ENCODE peak calls at places on chromosomes 6 and 20, in seven cellular contexts. T is kidney epithelial cell, V is lower lobe of right lung, P is heart left ventricle, Q is fibroblast of pulmonary artery, A is cardiac muscle cell, I is kidney. O is an unnamed sample.

GRCh38 chr6:85360794-85361642 is 88.9 kb upstream of the NT5E start:
- DNase-seq in Q (peak), A (peak), P (no peak), V (no peak), T (peak), I (no peak), O (no peak)

GRCh38 chr6:107113460-107114212 is 1.7 kb downstream of the BEND3 start:
- DNase-seq in A (no peak), P (no peak), V (no peak), T (no peak), Q (no peak), I (no peak), O (no peak)

GRCh38 chr6:137475103-137475502 is 19.1 kb downstream of the OLIG3 start:
- DNase-seq in P (no peak), V (no peak), Q (no peak), A (no peak), I (no peak), T (no peak), O (no peak)

GRCh38 chr20:1632228-1632577 is 12.4 kb upstream of the SIRPB1 start:
- DNase-seq in V (no peak), Q (no peak), P (no peak), A (no peak), I (no peak), T (no peak), O (no peak)

GRCh38 chr6:8215631-8216030 is 113.3 kb upstream of the EEF1E1 start:
- DNase-seq in V (no peak), A (peak), P (no peak), I (no peak), Q (peak), T (peak), O (no peak)

GRCh38 chr6:162468326-162468725 is 259.2 kb downstream of the PRKN start:
- DNase-seq in I (no peak), T (no peak), Q (peak), A (peak), P (no peak), V (no peak), O (no peak)

GRCh38 chr20:44805991-44806729 is 4.2 kb downstream of the RIMS4 start:
- DNase-seq in Q (peak), P (no peak), V (peak), A (peak), T (no peak), I (no peak), O (no peak)

GRCh38 chr6:37511910-37512399 is 12.3 kb upstream of the CCDC167 start:
- DNase-seq in I (no peak), T (no peak), P (no peak), A (no peak), Q (no peak), V (no peak), O (no peak)

GRCh38 chr20:59820204-59821041 is 113.0 kb downstream of the SYCP2 start:
- DNase-seq in I (no peak), P (no peak), V (no peak), Q (no peak), T (no peak), A (no peak), O (no peak)

GRCh38 chr6:21666200-21666671 is 72.7 kb downstream of the SOX4 start:
- DNase-seq in Q (peak), V (no peak), T (no peak), A (peak), P (no peak), I (peak), O (no peak)

GRCh38 chr20:62366370-62367135 is 559 bp downstream of the LAMA5 start:
- DNase-seq in Q (no peak), V (peak), I (peak), P (peak), T (no peak), A (no peak), O (no peak)

GRCh38 chr6:143673638-143674037 is 4.1 kb upstream of the PHACTR2 start:
- DNase-seq in Q (peak), V (peak), P (no peak), A (peak), T (peak), I (peak), O (no peak)

GRCh38 chr6:136403166-136403980 is 113.7 kb upstream of the BCLAF1 start:
- DNase-seq in A (peak), P (no peak), Q (peak), T (peak), I (no peak), V (no peak), O (no peak)

GRCh38 chr6:67345946-67346345 is 1289.1 kb upstream of the ADGRB3 start:
- DNase-seq in V (no peak), Q (peak), I (no peak), A (peak), T (no peak), P (no peak), O (no peak)

GRCh38 chr20:18585134-18585533 is 2.7 kb upstream of the DTD1 start:
- DNase-seq in T (peak), Q (peak), I (no peak), A (peak), P (no peak), V (no peak), O (no peak)

GRCh38 chr20:34791289-34792020 is 34.0 kb downstream of the NCOA6 start:
- DNase-seq in V (no peak), Q (peak), T (no peak), A (peak), I (no peak), P (no peak), O (no peak)

GRCh38 chr6:54286141-54286540 is 22.1 kb upstream of the TINAG start:
- DNase-seq in A (no peak), Q (no peak), I (no peak), P (no peak), T (no peak), V (no peak), O (no peak)

GRCh38 chr6:21348462-21349195 is 244.9 kb upstream of the SOX4 start:
- DNase-seq in P (peak), A (peak), Q (peak), T (peak), I (no peak), V (peak), O (no peak)

DNA sequence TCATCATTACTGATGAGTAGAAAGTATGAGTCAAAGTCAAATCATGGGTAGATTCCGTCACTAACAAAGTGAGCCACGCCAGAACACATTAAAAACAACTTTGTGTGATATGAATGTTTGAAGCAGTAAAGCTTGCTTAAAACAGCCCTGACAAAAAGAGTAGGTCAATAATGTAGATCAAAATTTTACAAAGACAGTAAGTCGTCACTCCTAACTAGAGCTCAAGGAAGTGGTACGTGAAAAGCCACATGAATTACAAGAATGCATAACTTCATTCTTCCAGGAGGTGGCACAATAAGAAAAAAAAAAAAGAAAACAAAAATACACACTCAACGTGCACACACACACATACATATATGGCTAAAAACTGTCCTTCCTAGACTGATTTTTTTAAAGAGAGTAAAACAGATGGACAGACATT is 69.9 kb downstream of the HACE1 start:
- DNase-seq in P (no peak), I (no peak), Q (peak), T (peak), V (no peak), A (peak), O (no peak)
- TF ChIP-seq CTCF in P (peak), I (peak), Q (peak), T (peak), V (peak), A (peak), O (peak)

GRCh38 chr6:120671519-120671918 is 662.8 kb downstream of the TBC1D32 start:
- DNase-seq in I (no peak), P (no peak), V (no peak), A (no peak), T (no peak), Q (no peak), O (no peak)
- TF ChIP-seq CTCF in I (no peak), P (no peak), V (no peak), A (no peak), T (no peak), Q (no peak), O (no peak)

GRCh38 chr6:111646942-111647341 is 41.3 kb upstream of the TRAF3IP2 start:
- DNase-seq in T (no peak), P (no peak), Q (peak), I (no peak), A (peak), V (no peak), O (no peak)

GRCh38 chr6:111644893-111645430 is 39.3 kb upstream of the TRAF3IP2 start:
- DNase-seq in I (no peak), P (no peak), A (no peak), Q (no peak), V (no peak), T (no peak), O (no peak)

GRCh38 chr6:111646034-111646433 is 40.4 kb upstream of the TRAF3IP2 start:
- DNase-seq in Q (no peak), P (no peak), T (no peak), A (no peak), V (no peak), I (no peak), O (no peak)

GRCh38 chr6:111639266-111639665 is 33.6 kb upstream of the TRAF3IP2 start:
- DNase-seq in Q (no peak), A (no peak), V (no peak), I (no peak), T (no peak), P (no peak), O (no peak)

GRCh38 chr6:111642463-111643158 is 36.9 kb upstream of the TRAF3IP2 start:
- DNase-seq in I (no peak), V (peak), T (peak), P (no peak), Q (peak), A (peak), O (no peak)
- TF ChIP-seq CTCF in I (peak), V (peak), T (peak), P (peak), Q (peak), A (peak), O (peak)

GRCh38 chr6:4856779-4857178 is 80.6 kb downstream of the CDYL start:
- DNase-seq in Q (no peak), I (no peak), V (no peak), P (no peak), A (no peak), T (no peak), O (no peak)
- TF ChIP-seq CTCF in Q (no peak), I (no peak), V (no peak), P (no peak), A (no peak), T (no peak), O (peak)

DNA sequence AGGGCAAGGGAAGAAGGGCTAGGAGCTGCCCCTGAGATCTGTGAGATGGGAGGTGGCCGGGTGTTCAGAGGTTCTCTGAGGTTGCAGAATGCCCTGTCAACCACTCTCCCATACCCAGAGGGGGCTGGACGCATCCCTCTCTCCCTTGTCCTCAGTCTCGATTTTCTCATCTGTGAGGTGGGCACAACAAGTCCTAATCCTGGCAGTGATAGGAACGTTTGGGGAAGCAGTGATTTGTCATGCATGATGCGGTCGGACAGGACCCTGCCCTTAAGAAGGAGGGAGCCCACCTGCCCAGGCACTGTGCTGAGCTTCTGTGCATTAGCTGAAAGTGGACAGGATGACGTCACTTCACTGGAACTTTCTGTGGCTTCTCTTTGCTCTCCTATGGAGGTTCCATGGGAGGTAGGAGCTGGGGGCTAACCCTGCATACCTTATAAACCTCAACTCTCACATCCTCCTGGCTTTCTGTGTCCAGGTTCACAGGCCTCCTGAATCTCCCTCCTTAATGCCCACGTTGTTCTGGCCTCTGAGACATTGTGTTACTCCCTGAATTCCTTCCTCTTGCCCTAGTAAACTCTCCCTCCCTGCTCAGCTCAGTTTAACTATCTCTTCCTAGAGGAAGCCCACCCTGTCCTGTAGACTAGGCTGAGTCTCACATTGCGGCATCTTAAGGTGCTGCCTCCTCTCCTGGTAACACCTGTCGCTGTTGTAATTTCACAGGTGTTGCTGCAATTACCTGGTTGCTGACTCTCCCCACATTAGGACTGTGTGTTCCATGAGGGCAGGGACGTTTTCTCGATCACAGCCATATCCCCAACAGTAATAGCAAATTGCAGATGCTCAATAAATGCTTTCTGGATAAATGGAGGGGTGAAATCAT is 30.1 kb upstream of the CSNK2A1 start:
- DNase-seq in I (no peak), A (no peak), Q (no peak), V (no peak), P (no peak), T (no peak), O (no peak)
- TF ChIP-seq CTCF in I (no peak), A (no peak), Q (no peak), V (no peak), P (no peak), T (no peak), O (no peak)

GRCh38 chr6:165245287-165245686 is 64.1 kb downstream of the C6orf118 start:
- DNase-seq in V (no peak), P (no peak), Q (peak), I (no peak), A (peak), T (no peak), O (no peak)
- TF ChIP-seq CTCF in V (no peak), P (no peak), Q (peak), I (no peak), A (peak), T (peak), O (peak)

DNA sequence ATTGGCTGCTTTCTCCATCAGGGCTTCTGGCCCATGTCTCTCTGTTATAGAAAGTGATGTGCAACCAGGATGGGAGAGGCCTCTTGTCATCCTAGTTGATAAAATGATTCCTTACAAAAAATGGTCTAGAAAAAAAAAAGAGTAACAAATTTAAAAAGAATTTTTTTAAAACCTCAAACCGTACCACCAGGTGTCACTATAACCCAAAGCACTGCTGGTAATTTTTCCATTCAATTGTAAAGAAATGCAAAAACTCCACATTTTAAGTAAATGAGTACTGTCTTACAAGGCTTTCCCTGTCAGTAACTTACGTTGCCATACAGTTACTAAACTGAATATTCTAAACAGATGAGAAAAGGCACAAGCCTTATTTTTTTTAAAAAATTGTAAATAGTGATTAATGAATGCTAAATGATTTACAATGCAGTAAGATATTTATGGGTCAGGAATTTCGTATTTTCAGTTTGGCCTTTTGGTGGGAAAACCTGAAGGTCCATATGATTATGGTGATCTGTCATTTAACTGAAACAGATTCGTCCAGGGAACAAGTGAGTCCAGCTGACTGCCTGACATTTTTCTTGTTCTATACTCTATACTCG is 95.4 kb downstream of the OGFRL1 start:
- DNase-seq in V (no peak), I (no peak), T (no peak), A (peak), P (no peak), Q (peak), O (no peak)
- TF ChIP-seq CTCF in V (peak), I (peak), T (peak), A (peak), P (peak), Q (peak), O (peak)

DNA sequence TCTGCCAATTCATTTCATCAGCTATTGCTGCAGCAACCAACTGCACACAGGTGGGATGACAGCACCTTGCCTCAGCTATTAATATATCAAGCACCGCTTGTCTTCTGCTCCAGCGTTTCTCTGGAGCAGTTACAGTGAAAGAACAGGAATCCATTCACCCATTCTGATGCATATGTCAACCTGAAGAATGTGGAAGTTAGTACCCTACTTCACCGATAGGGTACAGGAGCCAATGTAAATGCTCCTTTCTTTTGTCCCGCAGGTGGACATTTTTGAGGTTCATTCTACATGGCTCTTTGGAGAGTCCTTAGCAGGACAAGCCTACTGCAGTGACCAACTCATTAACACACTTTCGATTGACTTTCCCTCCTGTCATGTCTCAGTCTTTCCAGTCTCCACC is 139.9 kb upstream of the PRND start:
- DNase-seq in I (no peak), T (no peak), Q (no peak), A (no peak), P (no peak), V (no peak), O (no peak)
- TF ChIP-seq CTCF in I (no peak), T (no peak), Q (no peak), A (peak), P (no peak), V (no peak), O (no peak)

GRCh38 chr20:14336667-14337066 is 745 bp downstream of the FLRT3 start:
- DNase-seq in P (no peak), I (no peak), Q (peak), T (no peak), A (peak), V (no peak), O (no peak)
- TF ChIP-seq CTCF in P (no peak), I (no peak), Q (no peak), T (peak), A (no peak), V (no peak), O (no peak)

GRCh38 chr6:42131531-42131930 is 10.9 kb downstream of the C6orf132 start:
- DNase-seq in P (no peak), A (peak), T (no peak), V (no peak), I (no peak), Q (peak), O (no peak)
- TF ChIP-seq CTCF in P (no peak), A (no peak), T (no peak), V (no peak), I (no peak), Q (no peak), O (no peak)

O was measured in chondrocyte.